ENCODE peak calls at places on chromosomes 3 and 15, in four cellular contexts. S is GM23338, Z is K562, X is fibroblast of lung. Y is an unnamed sample.
A peak's percentile ranks its signal among the peaks of the same experiment; 100 is the strongest.

GRCh38 chr3:112086857-112087524 is 802 bp downstream of the C3orf52 start:
- DNase-seq in S (peak; percentile 19), Z (no peak), X (no peak), Y (peak; percentile 82)

GRCh38 chr3:152865675-152866074 is 30.7 kb downstream of the P2RY1 start:
- DNase-seq in S (no peak), Z (peak; percentile 15), X (no peak), Y (no peak)

GRCh38 chr3:42224658-42225421 is 41.1 kb downstream of the CCK start:
- DNase-seq in S (no peak), Z (no peak), X (no peak), Y (no peak)

GRCh38 chr3:45446706-45447105 is 58.3 kb downstream of the LARS2 start:
- DNase-seq in S (no peak), Z (no peak), X (no peak), Y (no peak)

GRCh38 chr3:172626241-172626640 is 84.6 kb downstream of the NCEH1 start:
- DNase-seq in S (no peak), Z (no peak), X (peak; percentile 76), Y (peak; percentile 66)

GRCh38 chr3:133578548-133579191 is 5.2 kb downstream of the CDV3 start:
- DNase-seq in S (peak; percentile 64), Z (peak; percentile 34), X (peak; percentile 67), Y (peak; percentile 46)

GRCh38 chr3:128736598-128736997 is 10.6 kb downstream of the RAB7A start:
- DNase-seq in S (no peak), Z (no peak), X (peak; percentile 37), Y (peak; percentile 71)

GRCh38 chr15:97082835-97083234 is 752.3 kb downstream of the NR2F2 start:
- DNase-seq in S (peak; percentile 17), Z (no peak), X (no peak), Y (no peak)

GRCh38 chr15:74133703-74134386 is 3.5 kb downstream of the ISLR2 start:
- DNase-seq in S (peak; percentile 74), Z (no peak), X (no peak), Y (no peak)

GRCh38 chr15:74130849-74131617 is 647 bp downstream of the ISLR2 start:
- DNase-seq in S (peak; percentile 29), Z (no peak), X (no peak), Y (no peak)

GRCh38 chr15:74133071-74133702 is 2.8 kb downstream of the ISLR2 start:
- DNase-seq in S (peak; percentile 69), Z (no peak), X (no peak), Y (no peak)

GRCh38 chr15:74131618-74132191 is 1.3 kb downstream of the ISLR2 start:
- DNase-seq in S (peak; percentile 39), Z (no peak), X (no peak), Y (no peak)

DNA sequence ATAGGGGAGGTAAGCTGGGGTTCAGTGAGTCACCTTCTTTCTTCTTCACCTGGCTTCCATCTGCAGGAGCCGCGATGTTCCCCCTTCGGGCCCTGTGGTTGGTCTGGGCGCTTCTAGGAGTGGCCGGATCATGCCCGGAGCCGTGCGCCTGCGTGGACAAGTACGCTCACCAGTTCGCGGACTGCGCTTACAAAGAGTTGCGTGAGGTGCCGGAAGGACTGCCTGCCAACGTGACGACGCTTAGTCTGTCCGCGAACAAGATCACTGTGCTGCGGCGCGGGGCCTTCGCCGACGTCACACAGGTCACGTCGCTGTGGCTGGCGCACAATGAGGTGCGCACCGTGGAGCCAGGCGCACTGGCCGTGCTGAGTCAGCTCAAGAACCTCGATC is 2.3 kb downstream of the ISLR2 start:
- DNase-seq in S (peak; percentile 58), Z (no peak), X (peak; percentile 55), Y (no peak)
- TF ChIP-seq EZH2 in S (no peak), Z (no peak), X (peak; percentile 44), Y (no peak)

GRCh38 chr15:85329561-85330421 is 50.6 kb upstream of the AKAP13 start:
- DNase-seq in S (no peak), Z (no peak), X (peak; percentile 85), Y (no peak)
- H2AFZ ChIP-seq in S (peak overlapping the region; percentile 89), Z (no peak overlapping the region), X (peak overlapping the region; percentile 88), Y (peak overlapping the region; percentile 86)

GRCh38 chr3:73791356-73791755 is 166.6 kb upstream of the PDZRN3 start:
- DNase-seq in S (no peak), Z (no peak), X (no peak), Y (no peak)
- TF ChIP-seq EZH2 in S (no peak), Z (no peak), X (no peak), Y (no peak)

GRCh38 chr15:89399070-89399389 is 64.4 kb upstream of the POLG start:
- DNase-seq in S (no peak), Z (no peak), X (no peak), Y (no peak)

GRCh38 chr15:89397653-89398023 is 63.0 kb upstream of the POLG start:
- DNase-seq in S (no peak), Z (no peak), X (no peak), Y (no peak)

GRCh38 chr15:89400997-89401590 is 66.5 kb upstream of the POLG start:
- DNase-seq in S (no peak), Z (no peak), X (no peak), Y (no peak)

GRCh38 chr15:89400121-89400996 is 65.7 kb upstream of the POLG start:
- DNase-seq in S (peak; percentile 64), Z (no peak), X (no peak), Y (no peak)

DNA sequence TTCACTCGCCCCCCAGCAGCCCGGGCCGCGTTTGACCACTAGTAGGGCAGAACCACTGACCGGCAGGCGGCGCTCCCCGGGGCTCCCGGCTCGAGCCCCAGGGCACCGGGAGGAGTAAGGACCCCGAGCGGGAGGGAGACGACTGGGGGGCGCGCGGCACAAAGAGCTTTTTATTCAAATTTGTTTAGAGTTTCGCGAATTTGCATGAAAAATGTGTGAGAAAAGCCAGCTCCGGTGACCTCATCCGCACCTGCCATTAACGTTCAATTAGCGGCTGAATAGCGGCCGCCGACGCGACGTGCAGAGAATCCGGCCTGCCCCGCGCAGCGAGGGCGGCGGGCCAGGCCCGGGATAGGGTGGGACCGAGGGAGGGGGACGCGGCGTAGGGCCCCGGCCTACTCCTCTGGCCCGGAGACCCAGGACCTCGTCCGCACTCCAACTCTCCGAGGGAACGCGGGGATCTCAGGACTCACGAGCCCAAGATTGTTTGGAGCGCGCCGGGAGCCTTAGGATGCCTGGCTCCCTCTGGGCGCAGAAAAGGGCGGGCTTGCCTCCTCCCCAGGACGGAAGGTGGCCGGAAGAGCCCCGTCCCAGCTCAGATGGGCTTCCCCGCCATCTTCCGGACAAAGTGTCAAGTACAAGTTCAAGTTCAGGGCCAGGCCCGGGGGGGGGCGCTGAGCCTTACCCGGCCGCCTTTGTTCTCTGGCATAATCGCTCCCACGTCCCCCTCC is 64.9 kb upstream of the POLG start:
- DNase-seq in S (peak; percentile 74), Z (peak; percentile 84), X (no peak), Y (no peak)
- H2AFZ ChIP-seq in S (no peak overlapping the region), Z (peak overlapping the region; percentile 91), X (no peak overlapping the region), Y (peak overlapping the region; percentile 70)

GRCh38 chr15:52806284-52806655 is 16.1 kb upstream of the ONECUT1 start:
- DNase-seq in S (no peak), Z (no peak), X (no peak), Y (no peak)
- TF ChIP-seq EZH2 in S (no peak), Z (no peak), X (no peak), Y (peak; percentile 4)

GRCh38 chr3:33236005-33236404 is 17.4 kb upstream of the SUSD5 start:
- DNase-seq in S (no peak), Z (no peak), X (no peak), Y (no peak)

GRCh38 chr3:33229947-33230346 is 11.3 kb upstream of the SUSD5 start:
- DNase-seq in S (no peak), Z (no peak), X (no peak), Y (no peak)

GRCh38 chr3:33229066-33229465 is 10.5 kb upstream of the SUSD5 start:
- DNase-seq in S (no peak), Z (peak; percentile 52), X (no peak), Y (no peak)

GRCh38 chr3:33233884-33234283 is 15.3 kb upstream of the SUSD5 start:
- DNase-seq in S (no peak), Z (no peak), X (no peak), Y (no peak)

GRCh38 chr3:33231755-33232465 is 13.3 kb upstream of the SUSD5 start:
- DNase-seq in S (peak; percentile 33), Z (no peak), X (no peak), Y (no peak)
- H2AFZ ChIP-seq in S (peak overlapping the region; percentile 89), Z (no peak overlapping the region), X (no peak overlapping the region), Y (no peak overlapping the region)

GRCh38 chr3:27724459-27725197 is 2.5 kb upstream of the EOMES start:
- DNase-seq in S (peak; percentile 46), Z (no peak), X (no peak), Y (no peak)

GRCh38 chr3:27722957-27723802 is 1.1 kb upstream of the EOMES start:
- DNase-seq in S (peak; percentile 67), Z (no peak), X (no peak), Y (no peak)

GRCh38 chr3:27721717-27722564 is at the start of gene EOMES:
- DNase-seq in S (peak; percentile 91), Z (no peak), X (peak; percentile 46), Y (peak; percentile 76)

GRCh38 chr3:27726240-27726639 is 4.1 kb upstream of the EOMES start:
- DNase-seq in S (peak; percentile 27), Z (no peak), X (no peak), Y (no peak)

DNA sequence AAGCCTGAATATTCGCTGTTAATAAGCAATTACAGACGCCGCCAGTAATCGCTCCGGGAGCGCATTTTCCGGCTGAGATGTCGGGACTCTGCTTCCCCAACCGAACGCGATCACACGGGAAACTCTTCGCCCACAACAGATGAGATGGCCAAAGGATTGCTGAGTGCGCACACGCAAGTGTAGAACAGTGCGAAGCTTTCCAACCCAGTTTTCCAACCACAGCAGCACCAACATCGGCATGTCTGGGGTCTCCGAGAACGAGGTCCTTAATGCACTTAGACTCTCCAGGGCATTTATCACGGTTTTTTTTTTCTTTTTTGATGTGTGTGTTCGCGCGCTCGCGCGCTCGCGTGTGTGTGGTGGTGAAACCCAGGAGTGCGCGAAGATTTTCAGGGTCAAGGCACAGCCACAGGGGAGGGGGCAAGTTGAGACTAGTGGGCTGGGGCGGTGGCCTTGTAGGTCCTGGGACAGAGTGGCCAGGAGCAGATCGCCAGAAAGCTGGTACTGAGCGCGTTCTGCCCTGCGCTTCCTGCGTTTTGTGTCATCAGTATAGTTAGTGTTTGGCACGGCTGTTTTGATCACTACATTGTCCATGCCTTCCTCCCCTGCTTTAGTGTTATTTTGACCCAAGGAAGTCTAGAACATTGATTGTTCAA is 1.8 kb upstream of the EOMES start:
- DNase-seq in S (peak; percentile 52), Z (no peak), X (no peak), Y (no peak)
- TF ChIP-seq EZH2 in S (peak; percentile 95), Z (no peak), X (peak; percentile 28), Y (no peak)

GRCh38 chr3:150733373-150733935 is 29.5 kb downstream of the SIAH2 start:
- DNase-seq in S (peak; percentile 21), Z (peak; percentile 94), X (no peak), Y (no peak)
- H2AFZ ChIP-seq in S (peak overlapping the region; percentile 7), Z (peak overlapping the region; percentile 68), X (no peak overlapping the region), Y (no peak overlapping the region)

DNA sequence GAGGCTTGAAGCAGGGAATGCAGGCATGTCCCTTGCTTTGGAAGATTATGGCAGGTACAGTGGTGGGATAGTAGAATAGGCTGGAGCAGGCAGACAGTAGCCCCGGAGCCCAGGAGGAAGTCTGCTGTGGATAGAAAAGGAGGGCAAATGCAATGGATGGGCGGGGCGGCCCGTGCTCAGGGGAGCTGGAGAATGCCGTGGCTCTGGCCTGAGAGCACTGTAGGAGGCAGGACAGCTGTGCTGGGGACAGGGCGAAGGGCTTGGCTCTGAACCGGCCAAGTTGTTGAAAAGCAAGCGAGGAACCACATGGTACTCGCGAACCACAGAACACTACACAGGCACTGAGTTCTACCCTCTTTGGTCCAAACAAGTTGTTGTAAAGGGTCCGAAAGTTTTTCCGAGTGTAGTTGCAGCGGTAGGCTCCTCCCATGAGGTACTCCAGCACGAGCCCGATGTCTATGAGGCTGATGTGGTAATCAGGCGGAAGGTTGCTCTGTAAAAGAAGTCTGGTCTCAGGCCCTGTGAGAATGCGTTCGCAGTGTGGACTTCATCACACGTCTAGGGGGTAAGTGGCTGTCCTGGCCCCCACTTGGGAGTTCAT is 54.7 kb downstream of the TRPM1 start:
- DNase-seq in S (peak; percentile 27), Z (no peak), X (no peak), Y (no peak)
- TF ChIP-seq EZH2 in S (no peak), Z (no peak), X (no peak), Y (no peak)